ENCODE peak calls at places on chromosomes 16 and 17, in six cellular contexts. One of them, this sample, is unnamed.

GRCh38 chr17:70037498-70037897 is 37.5 kb upstream of the KCNJ16 start:
- DNase-seq in mammary epithelial cell: no peak
- DNase-seq in AG09309: no peak
- DNase-seq in kidney: no peak
- DNase-seq in lung: no peak
- DNase-seq in endothelial cell of umbilical vein: no peak
- DNase-seq in this sample: no peak

GRCh38 chr17:71735893-71736292 is 384.9 kb upstream of the SOX9 start:
- DNase-seq in mammary epithelial cell: no peak
- DNase-seq in AG09309: no peak
- DNase-seq in endothelial cell of umbilical vein: no peak
- DNase-seq in lung: no peak
- DNase-seq in kidney: no peak
- DNase-seq in this sample: no peak

GRCh38 chr17:20992987-20993862 is 49.6 kb downstream of the USP22 start:
- DNase-seq in mammary epithelial cell: peak
- DNase-seq in endothelial cell of umbilical vein: peak
- DNase-seq in AG09309: peak
- DNase-seq in kidney: peak
- DNase-seq in lung: peak
- DNase-seq in this sample: peak

GRCh38 chr16:28258571-28258970 is 33.8 kb upstream of the SBK1 start:
- DNase-seq in mammary epithelial cell: no peak
- DNase-seq in lung: no peak
- DNase-seq in kidney: no peak
- DNase-seq in endothelial cell of umbilical vein: no peak
- DNase-seq in AG09309: no peak
- DNase-seq in this sample: peak

GRCh38 chr17:32551186-32551955 is 64.6 kb downstream of the CDK5R1 start:
- DNase-seq in endothelial cell of umbilical vein: peak
- DNase-seq in kidney: no peak
- DNase-seq in lung: no peak
- DNase-seq in mammary epithelial cell: peak
- DNase-seq in AG09309: peak
- DNase-seq in this sample: peak

GRCh38 chr17:12229315-12229714 is 208.6 kb downstream of the MAP2K4 start:
- DNase-seq in kidney: no peak
- DNase-seq in endothelial cell of umbilical vein: no peak
- DNase-seq in mammary epithelial cell: no peak
- DNase-seq in AG09309: no peak
- DNase-seq in lung: no peak
- DNase-seq in this sample: no peak

GRCh38 chr17:80652751-80653330 is 108.2 kb downstream of the RPTOR start:
- DNase-seq in kidney: no peak
- DNase-seq in endothelial cell of umbilical vein: no peak
- DNase-seq in lung: no peak
- DNase-seq in AG09309: no peak
- DNase-seq in mammary epithelial cell: peak
- DNase-seq in this sample: no peak

GRCh38 chr17:64001763-64002529 is 3.8 kb downstream of the PRR29 start:
- DNase-seq in kidney: peak
- DNase-seq in endothelial cell of umbilical vein: peak
- DNase-seq in lung: peak
- DNase-seq in AG09309: no peak
- DNase-seq in mammary epithelial cell: no peak
- DNase-seq in this sample: peak

GRCh38 chr17:77822302-77823030 is 136.0 kb upstream of the TNRC6C start:
- DNase-seq in lung: no peak
- DNase-seq in mammary epithelial cell: no peak
- DNase-seq in endothelial cell of umbilical vein: no peak
- DNase-seq in kidney: no peak
- DNase-seq in AG09309: no peak
- DNase-seq in this sample: no peak

GRCh38 chr16:87554754-87555427 is 47.4 kb upstream of the JPH3 start:
- DNase-seq in mammary epithelial cell: no peak
- DNase-seq in AG09309: no peak
- DNase-seq in lung: no peak
- DNase-seq in endothelial cell of umbilical vein: no peak
- DNase-seq in kidney: no peak
- DNase-seq in this sample: no peak

GRCh38 chr17:78144146-78144719 is 2.0 kb upstream of the C17orf99 start:
- DNase-seq in lung: peak
- DNase-seq in mammary epithelial cell: peak
- DNase-seq in endothelial cell of umbilical vein: peak
- DNase-seq in kidney: peak
- DNase-seq in AG09309: peak
- DNase-seq in this sample: peak

GRCh38 chr17:41777579-41778188 is 8.8 kb downstream of the JUP start:
- DNase-seq in lung: peak
- DNase-seq in endothelial cell of umbilical vein: peak
- DNase-seq in mammary epithelial cell: peak
- DNase-seq in kidney: peak
- DNase-seq in AG09309: peak
- DNase-seq in this sample: peak

GRCh38 chr16:79685871-79686270 is 85.3 kb upstream of the MAF start:
- DNase-seq in kidney: no peak
- DNase-seq in endothelial cell of umbilical vein: no peak
- DNase-seq in lung: no peak
- DNase-seq in mammary epithelial cell: no peak
- DNase-seq in AG09309: no peak
- DNase-seq in this sample: no peak

GRCh38 chr16:79509221-79509631 is 91.3 kb downstream of the MAF start:
- DNase-seq in AG09309: no peak
- DNase-seq in mammary epithelial cell: no peak
- DNase-seq in endothelial cell of umbilical vein: no peak
- DNase-seq in lung: no peak
- DNase-seq in kidney: no peak
- DNase-seq in this sample: no peak

GRCh38 chr17:1153795-1154546 is 25.8 kb downstream of the ABR start:
- DNase-seq in AG09309: peak
- DNase-seq in kidney: peak
- DNase-seq in lung: peak
- DNase-seq in endothelial cell of umbilical vein: no peak
- DNase-seq in mammary epithelial cell: peak
- DNase-seq in this sample: peak

GRCh38 chr16:53509906-53510703 is 7.1 kb upstream of the AKTIP start:
- DNase-seq in lung: peak
- DNase-seq in kidney: peak
- DNase-seq in mammary epithelial cell: peak
- DNase-seq in AG09309: no peak
- DNase-seq in endothelial cell of umbilical vein: peak
- DNase-seq in this sample: peak

GRCh38 chr17:40311575-40311974 is 2.6 kb downstream of the RARA start:
- DNase-seq in AG09309: no peak
- DNase-seq in kidney: peak
- DNase-seq in mammary epithelial cell: peak
- DNase-seq in lung: no peak
- DNase-seq in endothelial cell of umbilical vein: no peak
- DNase-seq in this sample: peak

GRCh38 chr17:27793168-27793905 is 7.0 kb downstream of the NOS2 start:
- DNase-seq in endothelial cell of umbilical vein: no peak
- DNase-seq in mammary epithelial cell: peak
- DNase-seq in kidney: no peak
- DNase-seq in AG09309: no peak
- DNase-seq in lung: no peak
- DNase-seq in this sample: no peak

GRCh38 chr17:73274490-73274889 is 12.8 kb upstream of the CPSF4L start:
- DNase-seq in lung: no peak
- DNase-seq in kidney: no peak
- DNase-seq in mammary epithelial cell: no peak
- DNase-seq in endothelial cell of umbilical vein: no peak
- DNase-seq in AG09309: no peak
- DNase-seq in this sample: no peak

GRCh38 chr16:49972280-49972679 is 52.7 kb upstream of the CNEP1R1 start:
- DNase-seq in endothelial cell of umbilical vein: no peak
- DNase-seq in AG09309: no peak
- DNase-seq in lung: no peak
- DNase-seq in mammary epithelial cell: no peak
- DNase-seq in kidney: no peak
- DNase-seq in this sample: no peak

GRCh38 chr16:4371481-4372314 is at the start of gene VASN:
- DNase-seq in mammary epithelial cell: peak
- DNase-seq in lung: peak
- DNase-seq in AG09309: no peak
- DNase-seq in kidney: peak
- DNase-seq in endothelial cell of umbilical vein: peak
- DNase-seq in this sample: peak

GRCh38 chr16:81703177-81704155 is 75.6 kb upstream of the PLCG2 start:
- DNase-seq in endothelial cell of umbilical vein: peak
- DNase-seq in AG09309: peak
- DNase-seq in kidney: peak
- DNase-seq in mammary epithelial cell: peak
- DNase-seq in lung: no peak
- DNase-seq in this sample: peak

DNA sequence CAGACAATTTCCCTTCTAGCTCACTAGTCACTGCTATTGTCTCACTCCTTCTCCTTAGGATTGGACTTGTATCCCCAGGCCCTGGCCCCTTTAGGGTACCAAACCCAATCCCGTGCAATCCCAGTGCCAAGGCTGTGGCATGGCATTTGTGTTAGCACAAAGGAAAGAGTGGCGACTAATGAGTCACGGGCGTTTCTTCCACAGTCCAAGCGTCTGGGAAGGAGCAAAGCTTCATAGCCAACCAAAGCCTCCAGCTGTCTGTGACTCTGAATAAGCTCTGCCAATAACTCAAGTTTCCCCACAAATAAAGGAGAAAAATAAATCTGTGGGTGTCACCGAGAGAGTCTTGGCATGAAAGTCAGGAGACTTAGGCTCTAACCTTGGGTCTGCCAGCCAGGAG is 54.7 kb upstream of the COX10 start:
- DNase-seq in endothelial cell of umbilical vein: no peak
- DNase-seq in mammary epithelial cell: no peak
- DNase-seq in AG09309: no peak
- DNase-seq in lung: no peak
- DNase-seq in kidney: no peak
- DNase-seq in this sample: no peak
- TF ChIP-seq CTCF in endothelial cell of umbilical vein: no peak
- TF ChIP-seq CTCF in mammary epithelial cell: no peak
- TF ChIP-seq CTCF in AG09309: no peak
- TF ChIP-seq CTCF in lung: no peak
- TF ChIP-seq CTCF in kidney: no peak
- TF ChIP-seq CTCF in this sample: no peak

DNA sequence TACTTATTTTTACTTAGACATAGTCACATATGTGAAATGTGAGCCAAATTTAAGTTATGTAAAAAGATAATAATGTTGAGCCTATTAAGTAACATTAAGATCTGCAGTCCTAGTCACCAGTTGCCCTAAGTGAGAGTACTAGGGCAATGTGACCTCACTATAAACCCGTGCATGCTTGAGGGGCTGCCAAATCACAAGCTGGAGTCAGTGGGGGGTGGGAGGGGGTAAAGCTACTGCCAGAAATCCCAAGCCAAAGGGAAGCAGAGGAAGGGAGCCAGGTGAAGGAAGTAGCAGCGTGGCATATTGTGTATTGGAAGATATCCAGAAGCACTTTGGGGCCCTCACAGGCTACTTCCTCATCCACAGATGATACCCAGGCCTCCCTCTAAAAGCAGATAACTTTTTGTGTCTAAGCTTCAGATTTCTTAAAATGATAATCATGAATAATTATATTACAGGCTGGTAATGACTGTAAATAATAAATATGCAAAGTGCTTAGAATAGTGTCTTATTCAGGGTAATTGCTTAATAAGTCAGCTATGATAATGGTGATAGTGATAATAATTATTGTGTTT is 134.1 kb downstream of the CA10 start:
- DNase-seq in kidney: no peak
- DNase-seq in endothelial cell of umbilical vein: no peak
- DNase-seq in lung: no peak
- DNase-seq in AG09309: no peak
- DNase-seq in mammary epithelial cell: no peak
- DNase-seq in this sample: peak
- H3K4me3 ChIP-seq in kidney: no peak
- H3K4me3 ChIP-seq in endothelial cell of umbilical vein: no peak
- H3K4me3 ChIP-seq in lung: no peak
- H3K4me3 ChIP-seq in AG09309: no peak
- H3K4me3 ChIP-seq in mammary epithelial cell: no peak
- H3K4me3 ChIP-seq in this sample: no peak

GRCh38 chr17:45425984-45426413 is 6.7 kb downstream of the ARHGAP27 start:
- DNase-seq in lung: no peak
- DNase-seq in AG09309: no peak
- DNase-seq in endothelial cell of umbilical vein: no peak
- DNase-seq in kidney: peak
- DNase-seq in mammary epithelial cell: no peak
- DNase-seq in this sample: no peak

GRCh38 chr17:45424769-45425124 is 7.9 kb downstream of the ARHGAP27 start:
- DNase-seq in endothelial cell of umbilical vein: no peak
- DNase-seq in AG09309: no peak
- DNase-seq in mammary epithelial cell: no peak
- DNase-seq in lung: no peak
- DNase-seq in kidney: no peak
- DNase-seq in this sample: no peak

GRCh38 chr17:45423936-45424335 is 8.7 kb downstream of the ARHGAP27 start:
- DNase-seq in lung: no peak
- DNase-seq in kidney: peak
- DNase-seq in endothelial cell of umbilical vein: no peak
- DNase-seq in mammary epithelial cell: no peak
- DNase-seq in AG09309: no peak
- DNase-seq in this sample: no peak

GRCh38 chr17:45426561-45426960 is 6.1 kb downstream of the ARHGAP27 start:
- DNase-seq in mammary epithelial cell: no peak
- DNase-seq in endothelial cell of umbilical vein: no peak
- DNase-seq in AG09309: no peak
- DNase-seq in lung: no peak
- DNase-seq in kidney: peak
- DNase-seq in this sample: no peak

GRCh38 chr17:45425125-45425983 is 7.3 kb downstream of the ARHGAP27 start:
- DNase-seq in AG09309: peak
- DNase-seq in kidney: peak
- DNase-seq in endothelial cell of umbilical vein: no peak
- DNase-seq in mammary epithelial cell: peak
- DNase-seq in lung: peak
- DNase-seq in this sample: peak
- TF ChIP-seq CTCF in AG09309: peak
- TF ChIP-seq CTCF in kidney: no peak
- TF ChIP-seq CTCF in endothelial cell of umbilical vein: no peak
- TF ChIP-seq CTCF in mammary epithelial cell: no peak
- TF ChIP-seq CTCF in lung: no peak
- TF ChIP-seq CTCF in this sample: peak

DNA sequence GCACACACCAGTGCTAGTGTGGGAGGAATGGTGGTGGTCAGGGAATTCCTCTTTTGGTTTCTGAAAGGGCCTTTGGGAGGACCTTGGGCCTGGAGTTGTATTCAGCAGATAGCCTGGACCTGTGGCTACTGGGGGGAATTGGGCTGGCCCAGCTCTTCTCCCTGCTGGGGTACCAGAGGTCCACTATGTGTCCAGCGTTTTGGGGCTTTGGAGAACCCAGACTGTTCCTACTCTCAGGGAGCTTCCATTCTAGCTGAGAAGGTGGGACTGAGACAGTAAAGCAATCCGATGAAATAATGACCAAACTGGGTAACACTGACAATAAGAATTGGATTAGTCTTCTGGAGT is 2.4 kb downstream of the EPN3 start:
- DNase-seq in AG09309: no peak
- DNase-seq in kidney: no peak
- DNase-seq in lung: no peak
- DNase-seq in mammary epithelial cell: no peak
- DNase-seq in endothelial cell of umbilical vein: no peak
- DNase-seq in this sample: no peak
- H3K4me3 ChIP-seq in AG09309: no peak
- H3K4me3 ChIP-seq in kidney: peak
- H3K4me3 ChIP-seq in lung: no peak
- H3K4me3 ChIP-seq in mammary epithelial cell: peak
- H3K4me3 ChIP-seq in endothelial cell of umbilical vein: no peak
- H3K4me3 ChIP-seq in this sample: no peak

This sample was measured in choroid plexus epithelial cell.